ENCODE peak calls at places on chromosomes 12 and 14, in seven cellular contexts. D is naive thymus-derived CD8-positive, alpha-beta T cell; A is EL; N is activated CD4-positive, alpha-beta T cell treated with anti-CD3 and anti-CD28 coated beads, Interleukin-2, amount 10 ng/mL, durations not matched to agents 7 days and 5 days; H is astrocyte of the spinal cord; L is T-helper 9 cell; P is ureter. M is an unnamed sample.

GRCh38 chr12:57518920-57519757 is 1.2 kb downstream of the DDIT3 start:
- DNase-seq in N (no peak), A (peak; percentile 43), P (no peak), H (peak; percentile 25), D (no peak), L (no peak), M (no peak)

GRCh38 chr12:22034709-22035506 is 11.1 kb upstream of the CMAS start:
- DNase-seq in P (no peak), H (peak; percentile 11), D (no peak), A (no peak), N (no peak), L (no peak), M (no peak)

GRCh38 chr14:61512026-61512425 is 183.3 kb upstream of the HIF1A start:
- DNase-seq in N (no peak), P (no peak), A (no peak), D (no peak), L (no peak), H (no peak), M (no peak)

GRCh38 chr12:31031951-31032335 is 41.7 kb upstream of the DDX11 start:
- DNase-seq in P (no peak), A (no peak), D (no peak), H (no peak), N (no peak), L (no peak), M (no peak)

GRCh38 chr12:54207539-54208267 is 18.9 kb upstream of the SMUG1 start:
- DNase-seq in L (peak; percentile 78), H (peak; percentile 56), D (peak; percentile 71), N (peak; percentile 81), A (peak; percentile 67), P (peak; percentile 73), M (peak; percentile 68)

GRCh38 chr12:110733089-110733715 is 9.5 kb downstream of the PPP1CC start:
- DNase-seq in H (peak; percentile 23), D (no peak), L (no peak), P (no peak), N (no peak), A (peak; percentile 62), M (no peak)

GRCh38 chr14:76919811-76920571 is 93.8 kb downstream of the LRRC74A start:
- DNase-seq in N (peak; percentile 37), H (peak; percentile 88), P (no peak), D (peak; percentile 37), A (peak; percentile 70), L (no peak), M (peak; percentile 93)

GRCh38 chr14:59564356-59564755 is 12.3 kb downstream of the CCDC175 start:
- DNase-seq in L (no peak), A (no peak), H (no peak), P (no peak), N (no peak), D (no peak), M (no peak)